ENCODE peak calls at places on chromosomes 3 and 15, in ten cellular contexts. R, U, L, J, N, G, Z, X, B and F are unnamed samples.

GRCh38 chr3:24487325-24488242 is 7.1 kb downstream of the THRB start:
- DNase-seq in X (no peak), G (no peak), J (no peak), B (no peak), U (no peak), Z (no peak), R (no peak), L (no peak), N (no peak), F (no peak)

GRCh38 chr15:77042245-77042644 is 28.7 kb downstream of the TSPAN3 start:
- DNase-seq in U (no peak), J (no peak), X (no peak), L (no peak), G (no peak), Z (no peak), N (no peak), R (no peak), B (no peak), F (no peak)

GRCh38 chr3:172098698-172099494 is 59.5 kb downstream of the FNDC3B start:
- DNase-seq in X (no peak), J (no peak), Z (no peak), G (no peak), L (no peak), B (no peak), N (no peak), R (peak), U (no peak), F (no peak)

GRCh38 chr3:45962033-45962432 is 18.8 kb downstream of the CXCR6 start:
- DNase-seq in U (no peak), R (no peak), Z (no peak), G (no peak), J (no peak), B (no peak), L (no peak), X (no peak), N (no peak), F (no peak)

GRCh38 chr3:137163241-137163916 is 205.6 kb downstream of the IL20RB start:
- DNase-seq in R (no peak), J (no peak), B (no peak), G (no peak), L (no peak), Z (peak), N (no peak), U (no peak), X (no peak), F (no peak)

GRCh38 chr15:83270176-83270575 is 14.3 kb downstream of the BNC1 start:
- DNase-seq in J (no peak), R (no peak), G (no peak), X (no peak), U (no peak), N (no peak), L (no peak), B (no peak), Z (no peak), F (no peak)

GRCh38 chr3:142947799-142948575 is 15.5 kb downstream of the PAQR9 start:
- DNase-seq in R (peak), B (no peak), J (peak), N (no peak), L (no peak), G (no peak), U (no peak), Z (peak), X (no peak), F (no peak)

GRCh38 chr15:28123408-28124023 is 24.4 kb upstream of the OCA2 start:
- DNase-seq in B (peak), R (peak), Z (peak), X (peak), N (peak), G (no peak), U (peak), L (peak), J (peak), F (no peak)

GRCh38 chr3:123390865-123391613 is 57.9 kb downstream of the ADCY5 start:
- DNase-seq in R (peak), L (no peak), J (no peak), B (no peak), G (no peak), X (no peak), Z (peak), N (no peak), U (no peak), F (peak)

GRCh38 chr15:64851503-64851840 is 9.8 kb downstream of the PLEKHO2 start:
- DNase-seq in B (peak), R (peak), L (no peak), N (no peak), J (peak), G (no peak), U (peak), X (no peak), Z (peak), F (peak)

GRCh38 chr3:23546186-23546585 is 259.6 kb upstream of the UBE2E1 start:
- DNase-seq in G (no peak), U (no peak), X (no peak), Z (no peak), N (peak), B (no peak), R (no peak), J (no peak), L (no peak), F (no peak)

GRCh38 chr3:191802671-191803070 is 341.7 kb downstream of the PYDC2 start:
- DNase-seq in J (no peak), B (no peak), G (no peak), U (no peak), Z (no peak), L (no peak), N (no peak), X (no peak), R (no peak), F (no peak)
- H3K4me3 ChIP-seq in J (no peak), B (no peak), G (no peak), U (no peak), Z (no peak), L (no peak), N (no peak), X (no peak), R (no peak), F (no peak)

DNA sequence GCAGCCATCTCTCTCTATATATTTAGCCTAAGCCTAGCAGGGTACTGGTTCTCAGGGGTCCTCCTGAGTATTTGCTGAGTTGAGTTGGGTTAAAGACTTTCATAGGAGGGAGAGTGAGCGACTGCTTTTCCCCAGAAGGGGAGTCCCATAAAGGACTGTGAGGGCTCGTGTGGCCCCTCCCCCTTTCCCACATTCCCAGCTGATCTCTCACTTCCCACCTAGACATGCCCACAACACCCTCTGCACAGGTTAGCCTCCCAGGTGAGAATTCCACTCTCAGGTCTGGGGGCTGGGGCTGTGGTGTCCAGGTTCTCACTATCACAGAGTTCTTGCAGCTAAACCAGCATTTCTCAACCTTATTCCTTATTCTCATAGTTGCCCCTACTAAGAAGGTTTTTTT is 15.8 kb downstream of the EPHB1 start:
- DNase-seq in U (no peak), Z (no peak), G (no peak), R (no peak), J (no peak), X (no peak), L (no peak), N (no peak), B (no peak), F (no peak)
- H3K4me3 ChIP-seq in U (no peak), Z (no peak), G (no peak), R (no peak), J (no peak), X (no peak), L (no peak), N (no peak), B (no peak), F (no peak)

GRCh38 chr3:128006471-128007424 is 45.5 kb upstream of the SEC61A1 start:
- DNase-seq in U (no peak), R (no peak), X (no peak), G (no peak), L (peak), Z (peak), B (no peak), N (no peak), J (no peak), F (no peak)
- H3K4me3 ChIP-seq in U (no peak), R (no peak), X (no peak), G (no peak), L (peak), Z (no peak), B (no peak), N (no peak), J (no peak), F (no peak)

GRCh38 chr15:52019394-52020252 is 604 bp downstream of the MAPK6 start:
- DNase-seq in N (peak), B (peak), G (peak), Z (peak), J (peak), L (peak), X (peak), U (no peak), R (peak), F (no peak)

GRCh38 chr15:52021128-52021671 is 2.2 kb downstream of the MAPK6 start:
- DNase-seq in B (peak), R (peak), U (peak), X (no peak), Z (peak), N (peak), G (peak), J (peak), L (no peak), F (peak)

GRCh38 chr15:52021892-52022540 is 3.0 kb downstream of the MAPK6 start:
- DNase-seq in B (no peak), J (no peak), R (no peak), G (no peak), X (no peak), U (no peak), L (no peak), N (no peak), Z (peak), F (no peak)

GRCh38 chr15:52020253-52021085 is 1.4 kb downstream of the MAPK6 start:
- DNase-seq in R (peak), G (no peak), Z (peak), N (no peak), U (no peak), X (no peak), B (no peak), L (no peak), J (no peak), F (no peak)

GRCh38 chr15:52023169-52023922 is 4.3 kb downstream of the MAPK6 start:
- DNase-seq in X (no peak), B (no peak), N (peak), L (no peak), G (no peak), J (no peak), R (no peak), Z (peak), U (no peak), F (no peak)
- H3K4me3 ChIP-seq in X (no peak), B (no peak), N (no peak), L (no peak), G (no peak), J (no peak), R (peak), Z (peak), U (no peak), F (no peak)

GRCh38 chr15:35320911-35321310 is 225.1 kb downstream of the DPH6 start:
- DNase-seq in Z (no peak), B (no peak), N (no peak), L (no peak), R (no peak), J (no peak), G (no peak), X (no peak), U (no peak), F (no peak)

GRCh38 chr15:35317217-35317616 is 228.7 kb downstream of the DPH6 start:
- DNase-seq in G (no peak), Z (no peak), B (no peak), L (no peak), N (no peak), J (no peak), U (no peak), X (no peak), R (no peak), F (no peak)

GRCh38 chr15:35319354-35319753 is 226.6 kb downstream of the DPH6 start:
- DNase-seq in R (no peak), X (no peak), Z (no peak), J (no peak), G (no peak), U (no peak), N (no peak), B (no peak), L (no peak), F (no peak)

GRCh38 chr15:35321926-35322325 is 224.0 kb downstream of the DPH6 start:
- DNase-seq in U (no peak), X (no peak), R (no peak), B (no peak), G (no peak), J (no peak), N (no peak), Z (no peak), L (no peak), F (no peak)

DNA sequence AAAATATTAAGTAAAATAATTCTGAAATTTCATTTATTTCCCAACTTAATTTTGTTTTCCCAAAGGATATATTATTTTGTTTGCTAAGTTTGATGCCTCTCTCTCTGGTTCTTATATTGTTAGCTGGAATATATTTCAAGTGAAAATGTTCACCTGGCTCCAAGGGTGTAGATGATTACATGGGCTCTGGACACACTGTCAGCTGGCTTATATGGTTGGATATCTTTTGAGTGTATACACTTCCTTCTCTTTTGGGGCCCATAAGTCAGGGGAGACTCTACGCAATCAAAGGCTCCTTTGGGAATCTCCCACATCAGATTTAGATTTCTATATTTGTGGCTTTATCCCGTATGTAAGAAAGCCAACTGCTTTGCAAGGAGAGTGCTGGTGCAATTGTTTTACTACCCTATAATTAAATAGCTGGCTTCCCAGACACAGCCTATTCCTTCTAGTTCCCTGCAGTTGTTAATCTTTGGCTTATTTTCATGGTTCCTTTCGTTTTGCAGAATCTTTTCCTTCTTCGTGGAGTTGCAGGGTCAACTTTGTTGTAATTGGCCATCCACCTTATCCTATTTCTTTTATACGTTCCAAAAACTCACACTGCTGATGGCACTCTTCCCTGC is 225.7 kb downstream of the DPH6 start:
- DNase-seq in J (no peak), Z (no peak), B (no peak), N (no peak), U (no peak), L (no peak), X (no peak), G (no peak), R (no peak), F (no peak)
- H3K4me3 ChIP-seq in J (no peak), Z (no peak), B (no peak), N (no peak), U (no peak), L (no peak), X (no peak), G (no peak), R (no peak), F (no peak)